ENCODE peak calls at places on chromosomes 2 and 18, in seven cellular contexts. One of them, this sample, is unnamed.
A peak's percentile ranks its signal among the peaks of the same experiment; 100 is the strongest.

GRCh38 chr2:185082749-185083148 is 484.4 kb downstream of the ZNF804A start:
- DNase-seq in WERI-Rb-1: no peak
- DNase-seq in lower lobe of right lung: no peak
- DNase-seq in Peyer's patch: no peak
- DNase-seq in A673: no peak
- DNase-seq in PC-9: no peak
- DNase-seq in lower leg skin: no peak
- DNase-seq in this sample: no peak

GRCh38 chr2:79219383-79219988 is 59.9 kb upstream of the REG3A start:
- DNase-seq in A673: peak; percentile 64
- DNase-seq in WERI-Rb-1: peak; percentile 64
- DNase-seq in lower leg skin: no peak
- DNase-seq in lower lobe of right lung: no peak
- DNase-seq in Peyer's patch: no peak
- DNase-seq in PC-9: peak; percentile 40
- DNase-seq in this sample: peak; percentile 43

GRCh38 chr2:26649322-26649721 is 8.2 kb upstream of the CIB4 start:
- DNase-seq in lower leg skin: no peak
- DNase-seq in A673: peak; percentile 45
- DNase-seq in WERI-Rb-1: peak; percentile 11
- DNase-seq in Peyer's patch: no peak
- DNase-seq in PC-9: no peak
- DNase-seq in lower lobe of right lung: no peak
- DNase-seq in this sample: no peak

GRCh38 chr2:158544998-158545397 is 88.2 kb downstream of the PKP4 start:
- DNase-seq in PC-9: no peak
- DNase-seq in A673: no peak
- DNase-seq in lower leg skin: no peak
- DNase-seq in lower lobe of right lung: no peak
- DNase-seq in WERI-Rb-1: no peak
- DNase-seq in Peyer's patch: no peak
- DNase-seq in this sample: no peak

GRCh38 chr18:41324020-41324791 is 630.8 kb upstream of the PIK3C3 start:
- DNase-seq in WERI-Rb-1: no peak
- DNase-seq in PC-9: no peak
- DNase-seq in lower lobe of right lung: no peak
- DNase-seq in Peyer's patch: no peak
- DNase-seq in lower leg skin: no peak
- DNase-seq in A673: no peak
- DNase-seq in this sample: no peak

GRCh38 chr2:28628506-28628905 is 123.1 kb upstream of the PPP1CB start:
- DNase-seq in WERI-Rb-1: no peak
- DNase-seq in lower lobe of right lung: no peak
- DNase-seq in Peyer's patch: no peak
- DNase-seq in PC-9: no peak
- DNase-seq in A673: no peak
- DNase-seq in lower leg skin: no peak
- DNase-seq in this sample: no peak

GRCh38 chr18:13465476-13465875 is 246.9 kb downstream of the LDLRAD4 start:
- DNase-seq in WERI-Rb-1: no peak
- DNase-seq in Peyer's patch: no peak
- DNase-seq in PC-9: no peak
- DNase-seq in lower leg skin: no peak
- DNase-seq in lower lobe of right lung: no peak
- DNase-seq in A673: peak; percentile 54
- DNase-seq in this sample: no peak

GRCh38 chr2:36238126-36238525 is 117.5 kb upstream of the CRIM1 start:
- DNase-seq in Peyer's patch: no peak
- DNase-seq in A673: no peak
- DNase-seq in lower lobe of right lung: no peak
- DNase-seq in lower leg skin: no peak
- DNase-seq in WERI-Rb-1: no peak
- DNase-seq in PC-9: no peak
- DNase-seq in this sample: no peak

GRCh38 chr2:67824196-67824595 is 238.6 kb downstream of the C1D start:
- DNase-seq in WERI-Rb-1: no peak
- DNase-seq in PC-9: no peak
- DNase-seq in Peyer's patch: no peak
- DNase-seq in lower lobe of right lung: no peak
- DNase-seq in lower leg skin: no peak
- DNase-seq in A673: peak; percentile 51
- DNase-seq in this sample: peak; percentile 22

GRCh38 chr2:133346654-133347053 is 221.6 kb downstream of the NCKAP5 start:
- DNase-seq in PC-9: no peak
- DNase-seq in Peyer's patch: no peak
- DNase-seq in lower lobe of right lung: no peak
- DNase-seq in WERI-Rb-1: no peak
- DNase-seq in lower leg skin: peak; percentile 59
- DNase-seq in A673: peak; percentile 23
- DNase-seq in this sample: peak; percentile 87

GRCh38 chr2:207528980-207529329 is 807 bp upstream of the CREB1 start:
- DNase-seq in Peyer's patch: no peak
- DNase-seq in lower lobe of right lung: no peak
- DNase-seq in lower leg skin: no peak
- DNase-seq in WERI-Rb-1: no peak
- DNase-seq in A673: peak; percentile 79
- DNase-seq in PC-9: no peak
- DNase-seq in this sample: peak; percentile 53

GRCh38 chr2:69437751-69438154 is 518 bp upstream of the NFU1 start:
- DNase-seq in PC-9: no peak
- DNase-seq in lower leg skin: peak; percentile 63
- DNase-seq in lower lobe of right lung: no peak
- DNase-seq in WERI-Rb-1: no peak
- DNase-seq in Peyer's patch: no peak
- DNase-seq in A673: no peak
- DNase-seq in this sample: no peak

GRCh38 chr2:235665656-235666239 is 171.9 kb downstream of the AGAP1 start:
- DNase-seq in lower leg skin: no peak
- DNase-seq in lower lobe of right lung: no peak
- DNase-seq in A673: no peak
- DNase-seq in WERI-Rb-1: peak; percentile 60
- DNase-seq in Peyer's patch: no peak
- DNase-seq in PC-9: no peak
- DNase-seq in this sample: no peak

GRCh38 chr18:50697509-50697908 is 122.3 kb downstream of the MRO start:
- DNase-seq in Peyer's patch: no peak
- DNase-seq in lower lobe of right lung: no peak
- DNase-seq in PC-9: no peak
- DNase-seq in WERI-Rb-1: no peak
- DNase-seq in lower leg skin: no peak
- DNase-seq in A673: no peak
- DNase-seq in this sample: no peak

GRCh38 chr2:50491541-50492114 is 540.3 kb downstream of the NRXN1 start:
- DNase-seq in lower leg skin: no peak
- DNase-seq in A673: peak; percentile 43
- DNase-seq in lower lobe of right lung: no peak
- DNase-seq in Peyer's patch: no peak
- DNase-seq in WERI-Rb-1: peak; percentile 46
- DNase-seq in PC-9: no peak
- DNase-seq in this sample: peak; percentile 53

GRCh38 chr2:20620696-20621365 is 30.1 kb downstream of the HS1BP3 start:
- DNase-seq in PC-9: peak; percentile 56
- DNase-seq in Peyer's patch: peak; percentile 28
- DNase-seq in WERI-Rb-1: no peak
- DNase-seq in lower leg skin: no peak
- DNase-seq in A673: no peak
- DNase-seq in lower lobe of right lung: peak; percentile 35
- DNase-seq in this sample: no peak

GRCh38 chr2:226839960-226840359 is 4.1 kb downstream of the RHBDD1 start:
- DNase-seq in lower leg skin: no peak
- DNase-seq in A673: no peak
- DNase-seq in Peyer's patch: no peak
- DNase-seq in WERI-Rb-1: peak; percentile 28
- DNase-seq in PC-9: no peak
- DNase-seq in lower lobe of right lung: no peak
- DNase-seq in this sample: no peak

GRCh38 chr2:143819190-143819735 is 690.0 kb downstream of the ARHGAP15 start:
- DNase-seq in Peyer's patch: no peak
- DNase-seq in lower lobe of right lung: no peak
- DNase-seq in WERI-Rb-1: no peak
- DNase-seq in A673: no peak
- DNase-seq in lower leg skin: peak; percentile 68
- DNase-seq in PC-9: no peak
- DNase-seq in this sample: no peak
- H3K4me3 ChIP-seq in Peyer's patch: no peak overlapping the region
- H3K4me3 ChIP-seq in lower lobe of right lung: no peak overlapping the region
- H3K4me3 ChIP-seq in WERI-Rb-1: no peak overlapping the region
- H3K4me3 ChIP-seq in A673: no peak overlapping the region
- H3K4me3 ChIP-seq in lower leg skin: no peak overlapping the region
- H3K4me3 ChIP-seq in PC-9: no peak overlapping the region
- H3K4me3 ChIP-seq in this sample: no peak overlapping the region

DNA sequence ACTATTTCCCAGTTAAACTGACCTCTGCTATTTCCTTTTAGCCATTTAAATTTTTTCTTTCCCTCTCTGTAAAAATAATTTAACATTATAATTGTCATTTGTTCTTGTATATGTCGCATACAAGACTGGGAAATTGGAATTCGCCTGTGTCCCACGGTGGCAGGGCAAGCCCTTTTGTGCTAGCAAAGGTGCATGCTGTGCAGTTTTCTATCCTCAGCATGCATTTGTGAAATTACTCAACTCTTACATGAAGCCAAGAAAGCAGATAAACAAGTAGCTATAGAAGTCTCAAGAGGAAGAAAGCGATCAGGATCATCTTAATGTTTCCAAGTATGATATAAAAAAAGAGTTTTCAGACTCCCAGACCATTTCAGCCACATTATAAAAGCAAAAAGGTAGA is 392.6 kb upstream of the CHST9 start:
- DNase-seq in lower leg skin: no peak
- DNase-seq in WERI-Rb-1: no peak
- DNase-seq in PC-9: no peak
- DNase-seq in Peyer's patch: no peak
- DNase-seq in A673: no peak
- DNase-seq in lower lobe of right lung: no peak
- DNase-seq in this sample: no peak
- H3K4me3 ChIP-seq in lower leg skin: no peak overlapping the region
- H3K4me3 ChIP-seq in WERI-Rb-1: no peak overlapping the region
- H3K4me3 ChIP-seq in PC-9: no peak overlapping the region
- H3K4me3 ChIP-seq in Peyer's patch: no peak overlapping the region
- H3K4me3 ChIP-seq in A673: no peak overlapping the region
- H3K4me3 ChIP-seq in lower lobe of right lung: no peak overlapping the region
- H3K4me3 ChIP-seq in this sample: no peak overlapping the region

GRCh38 chr2:55230551-55230950 is 1.5 kb downstream of the CLHC1 start:
- DNase-seq in lower lobe of right lung: no peak
- DNase-seq in A673: no peak
- DNase-seq in PC-9: no peak
- DNase-seq in Peyer's patch: no peak
- DNase-seq in WERI-Rb-1: no peak
- DNase-seq in lower leg skin: no peak
- DNase-seq in this sample: no peak

GRCh38 chr2:55231546-55232083 is 478 bp downstream of the CLHC1 start:
- DNase-seq in lower lobe of right lung: no peak
- DNase-seq in Peyer's patch: no peak
- DNase-seq in lower leg skin: no peak
- DNase-seq in A673: no peak
- DNase-seq in PC-9: no peak
- DNase-seq in WERI-Rb-1: no peak
- DNase-seq in this sample: peak; percentile 43

GRCh38 chr2:55233658-55233940 is 1.1 kb downstream of the RPS27A start:
- DNase-seq in lower leg skin: no peak
- DNase-seq in WERI-Rb-1: no peak
- DNase-seq in PC-9: no peak
- DNase-seq in Peyer's patch: no peak
- DNase-seq in A673: no peak
- DNase-seq in lower lobe of right lung: no peak
- DNase-seq in this sample: no peak

GRCh38 chr2:55232084-55232862 is at the start of the genes CLHC1 and RPS27A:
- DNase-seq in lower lobe of right lung: peak; percentile 93
- DNase-seq in PC-9: peak; percentile 98
- DNase-seq in lower leg skin: peak; percentile 90
- DNase-seq in Peyer's patch: peak; percentile 92
- DNase-seq in WERI-Rb-1: peak; percentile 96
- DNase-seq in A673: peak; percentile 97
- DNase-seq in this sample: peak; percentile 98

GRCh38 chr2:55232863-55233657 is 572 bp downstream of the RPS27A start:
- DNase-seq in lower lobe of right lung: peak; percentile 70
- DNase-seq in Peyer's patch: peak; percentile 66
- DNase-seq in WERI-Rb-1: peak; percentile 23
- DNase-seq in lower leg skin: peak; percentile 40
- DNase-seq in A673: no peak
- DNase-seq in PC-9: peak; percentile 45
- DNase-seq in this sample: peak; percentile 37
- H3K4me3 ChIP-seq in lower lobe of right lung: peak overlapping the region; percentile 95
- H3K4me3 ChIP-seq in Peyer's patch: peak overlapping the region; percentile 96
- H3K4me3 ChIP-seq in WERI-Rb-1: peak overlapping the region; percentile 82
- H3K4me3 ChIP-seq in lower leg skin: peak overlapping the region; percentile 99
- H3K4me3 ChIP-seq in A673: peak overlapping the region; percentile 85
- H3K4me3 ChIP-seq in PC-9: peak overlapping the region; percentile 97
- H3K4me3 ChIP-seq in this sample: peak overlapping the region; percentile 92

GRCh38 chr2:201696151-201696659 is 2.2 kb downstream of the MPP4 start:
- DNase-seq in WERI-Rb-1: no peak
- DNase-seq in lower lobe of right lung: no peak
- DNase-seq in PC-9: no peak
- DNase-seq in Peyer's patch: no peak
- DNase-seq in lower leg skin: no peak
- DNase-seq in A673: peak; percentile 92
- DNase-seq in this sample: peak; percentile 95

GRCh38 chr2:201699384-201699783 is 940 bp upstream of the MPP4 start:
- DNase-seq in lower lobe of right lung: no peak
- DNase-seq in lower leg skin: no peak
- DNase-seq in WERI-Rb-1: no peak
- DNase-seq in PC-9: no peak
- DNase-seq in A673: no peak
- DNase-seq in Peyer's patch: no peak
- DNase-seq in this sample: peak; percentile 19

GRCh38 chr2:201697899-201698298 is 545 bp downstream of the MPP4 start:
- DNase-seq in A673: peak; percentile 42
- DNase-seq in lower lobe of right lung: no peak
- DNase-seq in Peyer's patch: no peak
- DNase-seq in PC-9: peak; percentile 78
- DNase-seq in lower leg skin: no peak
- DNase-seq in WERI-Rb-1: no peak
- DNase-seq in this sample: peak; percentile 69

GRCh38 chr2:201701591-201701990 is 3.1 kb upstream of the MPP4 start:
- DNase-seq in PC-9: no peak
- DNase-seq in lower leg skin: no peak
- DNase-seq in Peyer's patch: no peak
- DNase-seq in A673: no peak
- DNase-seq in lower lobe of right lung: no peak
- DNase-seq in WERI-Rb-1: no peak
- DNase-seq in this sample: no peak

DNA sequence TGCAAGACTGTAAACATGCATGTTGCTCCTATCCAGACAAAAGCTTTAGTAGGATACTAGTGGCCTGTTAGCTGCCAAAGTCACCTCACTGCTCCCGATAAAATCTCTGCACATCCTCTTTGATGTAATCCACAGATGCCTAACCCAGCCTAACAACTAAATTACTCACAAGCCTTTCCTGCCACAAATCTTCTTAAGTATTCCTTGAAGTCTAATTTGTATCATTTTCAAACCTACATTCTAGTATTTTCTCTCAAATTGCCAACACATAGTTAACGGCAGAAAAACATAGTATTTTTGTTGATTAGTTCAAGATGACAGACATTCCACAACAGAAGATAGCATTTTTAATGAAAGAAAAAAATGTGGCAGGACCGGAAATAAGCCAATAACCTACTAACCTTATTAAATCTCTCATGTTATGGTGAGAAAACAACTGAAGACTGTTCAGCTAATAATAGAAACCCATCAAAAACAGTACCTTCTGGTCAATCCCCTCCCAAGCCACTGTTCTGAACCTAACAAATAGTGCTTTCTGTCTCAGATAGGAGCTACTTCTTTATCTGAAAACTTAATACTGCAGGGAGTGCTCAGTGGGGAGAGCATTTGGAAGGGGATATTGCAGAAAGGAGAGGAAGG is at the start of gene MPP4:
- DNase-seq in A673: peak; percentile 83
- DNase-seq in lower leg skin: no peak
- DNase-seq in lower lobe of right lung: no peak
- DNase-seq in Peyer's patch: no peak
- DNase-seq in WERI-Rb-1: peak; percentile 59
- DNase-seq in PC-9: peak; percentile 54
- DNase-seq in this sample: peak; percentile 69
- H3K4me3 ChIP-seq in A673: no peak within 1 kb of the TSS
- H3K4me3 ChIP-seq in lower leg skin: no peak within 1 kb of the TSS
- H3K4me3 ChIP-seq in lower lobe of right lung: no peak within 1 kb of the TSS
- H3K4me3 ChIP-seq in Peyer's patch: no peak within 1 kb of the TSS
- H3K4me3 ChIP-seq in WERI-Rb-1: no peak within 1 kb of the TSS
- H3K4me3 ChIP-seq in PC-9: no peak within 1 kb of the TSS
- H3K4me3 ChIP-seq in this sample: peak within 1 kb of the TSS; percentile 24